ENCODE peak calls at places on chromosomes 12 and 14, in five cellular contexts. S is brain microvascular endothelial cell, M is right atrium auricular region, B is IMR-90, P is thoracic aorta. A is an unnamed sample.

GRCh38 chr12:65536876-65537661 is 258.6 kb downstream of the MSRB3 start:
- DNase-seq in S (peak; percentile 100), M (peak; percentile 62), B (peak; percentile 100), P (peak; percentile 63), A (no peak)

GRCh38 chr12:45336331-45336730 is 120.4 kb downstream of the ANO6 start:
- DNase-seq in S (peak; percentile 92), M (no peak), B (peak; percentile 99), P (no peak), A (no peak)

GRCh38 chr14:57732886-57733285 is 133.0 kb downstream of the SLC35F4 start:
- DNase-seq in S (peak; percentile 64), M (no peak), B (no peak), P (no peak), A (no peak)

GRCh38 chr14:61452452-61452851 is 131.1 kb downstream of the PRKCH start:
- DNase-seq in S (no peak), M (no peak), B (no peak), P (no peak), A (no peak)

GRCh38 chr12:78385541-78385940 is 479.0 kb upstream of the SYT1 start:
- DNase-seq in S (no peak), M (no peak), B (peak; percentile 16), P (no peak), A (no peak)

GRCh38 chr12:108302471-108303311 is 36.4 kb downstream of the CMKLR1 start:
- DNase-seq in S (no peak), M (peak; percentile 92), B (no peak), P (peak; percentile 54), A (peak; percentile 94)

GRCh38 chr12:85394809-85395208 is 114.8 kb downstream of the ALX1 start:
- DNase-seq in S (no peak), M (no peak), B (no peak), P (no peak), A (no peak)

GRCh38 chr14:36316131-36316530 is 4.3 kb downstream of the MBIP start:
- DNase-seq in S (no peak), M (no peak), B (no peak), P (no peak), A (no peak)

GRCh38 chr12:32662665-32663064 is 16.4 kb upstream of the DNM1L start:
- DNase-seq in S (no peak), M (no peak), B (no peak), P (no peak), A (no peak)

GRCh38 chr12:116765271-116765670 is 27.2 kb downstream of the RNFT2 start:
- DNase-seq in S (no peak), M (no peak), B (no peak), P (no peak), A (no peak)

GRCh38 chr12:78853231-78853630 is 11.3 kb upstream of the SYT1 start:
- DNase-seq in S (no peak), M (no peak), B (no peak), P (no peak), A (no peak)

GRCh38 chr12:18861287-18861858 is 123.5 kb downstream of the CAPZA3 start:
- DNase-seq in S (no peak), M (no peak), B (peak; percentile 38), P (no peak), A (no peak)

GRCh38 chr12:69686731-69687130 is 12.4 kb downstream of the BEST3 start:
- DNase-seq in S (no peak), M (no peak), B (no peak), P (no peak), A (no peak)

GRCh38 chr12:113860059-113860820 is 105.9 kb downstream of the RBM19 start:
- DNase-seq in S (no peak), M (no peak), B (no peak), P (no peak), A (no peak)

GRCh38 chr12:13198921-13199320 is 2.4 kb downstream of the EMP1 start:
- DNase-seq in S (no peak), M (no peak), B (peak; percentile 42), P (no peak), A (peak; percentile 21)

GRCh38 chr12:92506460-92506859 is 196.3 kb upstream of the PLEKHG7 start:
- DNase-seq in S (no peak), M (no peak), B (no peak), P (no peak), A (no peak)

GRCh38 chr14:93219103-93219726 is 12.2 kb downstream of the UBR7 start:
- DNase-seq in S (peak; percentile 46), M (no peak), B (peak; percentile 65), P (no peak), A (no peak)

GRCh38 chr12:18811268-18811667 is 73.3 kb downstream of the CAPZA3 start:
- DNase-seq in S (no peak), M (no peak), B (no peak), P (no peak), A (no peak)

GRCh38 chr12:57611116-57611809 is at the start of gene ARHGEF25:
- DNase-seq in S (no peak), M (no peak), B (peak; percentile 53), P (no peak), A (peak; percentile 85)

GRCh38 chr12:98894412-98895085 is 249.5 kb downstream of the APAF1 start:
- DNase-seq in S (no peak), M (no peak), B (no peak), P (no peak), A (no peak)

GRCh38 chr12:7369274-7369729 is 65.4 kb downstream of the ACSM4 start:
- DNase-seq in S (peak; percentile 62), M (no peak), B (no peak), P (no peak), A (peak; percentile 55)

GRCh38 chr14:72888202-72888601 is 5.7 kb downstream of the DPF3 start:
- DNase-seq in S (no peak), M (no peak), B (no peak), P (no peak), A (no peak)

GRCh38 chr14:39398382-39398781 is 33.9 kb downstream of the FBXO33 start:
- DNase-seq in S (no peak), M (no peak), B (no peak), P (no peak), A (no peak)

GRCh38 chr12:11812558-11813421 is 163.3 kb downstream of the ETV6 start:
- DNase-seq in S (no peak), M (no peak), B (peak; percentile 27), P (no peak), A (peak; percentile 82)
- H3K4me3 ChIP-seq in S (peak overlapping the region; percentile 3), M (no peak overlapping the region), B (no peak overlapping the region), P (peak overlapping the region; percentile 68), A (peak overlapping the region; percentile 30)

GRCh38 chr12:89863332-89863938 is 154.8 kb upstream of the ATP2B1 start:
- DNase-seq in S (no peak), M (no peak), B (no peak), P (no peak), A (no peak)

GRCh38 chr12:89861086-89861485 is 152.4 kb upstream of the ATP2B1 start:
- DNase-seq in S (no peak), M (no peak), B (peak; percentile 26), P (no peak), A (no peak)

GRCh38 chr12:89862511-89863331 is 154.1 kb upstream of the ATP2B1 start:
- DNase-seq in S (no peak), M (no peak), B (no peak), P (no peak), A (no peak)

GRCh38 chr12:89863968-89864367 is 155.3 kb upstream of the ATP2B1 start:
- DNase-seq in S (no peak), M (no peak), B (no peak), P (no peak), A (no peak)

DNA sequence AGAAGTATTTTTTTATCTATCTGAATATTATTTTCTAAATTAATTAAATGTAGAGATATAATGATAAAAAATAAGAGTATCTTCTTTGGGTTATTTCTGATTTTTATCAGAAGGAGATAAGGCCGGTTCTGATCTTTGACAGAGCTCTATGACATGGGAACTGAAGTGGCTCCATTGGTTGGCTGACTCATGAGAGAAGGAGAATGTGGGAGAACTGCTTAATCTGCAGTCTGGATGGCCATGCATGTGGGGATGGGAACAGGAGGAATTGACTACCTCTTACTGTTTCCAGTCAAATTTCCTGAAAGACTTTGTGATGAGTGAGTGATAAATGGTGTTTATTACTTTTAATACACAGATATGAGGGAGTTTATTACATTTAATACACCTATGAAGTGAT is 155.8 kb upstream of the ATP2B1 start:
- DNase-seq in S (no peak), M (no peak), B (no peak), P (no peak), A (no peak)
- H3K27me3 ChIP-seq in S (no peaks in the 10 kb centered on the region), M (no peaks in the 10 kb centered on the region), B (no peaks in the 10 kb centered on the region), P (no peaks in the 10 kb centered on the region), A (no peaks in the 10 kb centered on the region)

GRCh38 chr12:110550981-110551380 is 32.1 kb downstream of the PPTC7 start:
- DNase-seq in S (no peak), M (no peak), B (no peak), P (no peak), A (no peak)
- H3K27ac ChIP-seq in S (no peak overlapping the region), M (no peak overlapping the region), B (no peak overlapping the region), P (no peak overlapping the region), A (no peak overlapping the region)

GRCh38 chr14:101557811-101558738 is 3.2 kb upstream of the DIO3 start:
- DNase-seq in S (no peak), M (no peak), B (no peak), P (no peak), A (peak; percentile 67)

GRCh38 chr14:101556131-101556530 is 5.2 kb upstream of the DIO3 start:
- DNase-seq in S (no peak), M (no peak), B (no peak), P (no peak), A (no peak)

GRCh38 chr14:101554991-101555668 is 6.2 kb upstream of the DIO3 start:
- DNase-seq in S (no peak), M (no peak), B (no peak), P (no peak), A (no peak)

GRCh38 chr14:101557321-101557695 is 4.0 kb upstream of the DIO3 start:
- DNase-seq in S (no peak), M (no peak), B (no peak), P (no peak), A (no peak)

DNA sequence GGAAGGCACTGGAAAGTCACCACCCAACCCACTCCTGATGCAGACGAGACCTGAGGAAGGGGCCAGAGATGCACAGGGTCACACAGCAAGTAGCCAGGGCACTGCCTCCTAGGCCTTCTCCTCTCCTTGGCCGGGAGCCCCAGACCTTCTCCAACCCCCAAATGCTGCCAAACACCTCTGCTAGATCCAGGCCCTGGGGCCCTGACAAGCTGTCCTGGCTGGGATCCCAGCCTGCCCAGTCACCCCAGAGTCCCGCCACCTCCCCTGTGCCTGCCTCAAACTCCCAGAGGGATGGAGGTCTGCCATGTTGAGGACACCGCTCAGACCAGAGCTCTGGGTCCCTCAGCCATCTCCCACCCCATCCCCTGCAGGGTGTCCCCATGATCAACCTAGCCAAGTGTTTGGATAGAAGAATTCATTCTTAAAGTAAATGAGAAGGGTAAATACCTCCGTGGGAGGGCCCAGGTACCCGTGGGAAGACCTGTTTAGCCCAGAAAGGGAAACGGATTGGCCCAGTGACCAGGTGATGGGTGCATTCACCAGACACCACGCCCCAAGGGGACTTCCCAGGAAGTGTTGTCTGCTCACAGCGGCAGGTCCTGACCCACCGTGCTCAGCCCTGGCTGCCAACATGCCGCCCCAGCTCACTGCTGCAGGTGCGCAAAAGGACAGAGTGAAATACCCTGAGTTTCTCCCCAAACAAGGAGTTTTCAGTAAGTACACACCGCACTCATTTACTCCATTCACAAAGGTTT is 4.6 kb upstream of the DIO3 start:
- DNase-seq in S (no peak), M (no peak), B (no peak), P (no peak), A (no peak)
- H3K4me3 ChIP-seq in S (no peak overlapping the region), M (no peak overlapping the region), B (no peak overlapping the region), P (no peak overlapping the region), A (no peak overlapping the region)

GRCh38 chr12:122205590-122205925 is 2.0 kb downstream of the B3GNT4 start:
- DNase-seq in S (no peak), M (no peak), B (no peak), P (no peak), A (no peak)
- H3K27me3 ChIP-seq in S (peaks cover 16% of the 10 kb centered on the region), M (no peaks in the 10 kb centered on the region), B (peaks cover 22% of the 10 kb centered on the region), P (no peaks in the 10 kb centered on the region), A (no peaks in the 10 kb centered on the region)

A was measured in right cardiac atrium.